ENCODE peak calls at places on chromosomes 1 and 21, in six cellular contexts. B is neural progenitor cell; C is effector memory CD4-positive, alpha-beta T cell; J is heart left ventricle; K is brain microvascular endothelial cell; O is CD8-positive, alpha-beta memory T cell. S is an unnamed sample.
A peak's percentile ranks its signal among the peaks of the same experiment; 100 is the strongest.

GRCh38 chr1:205429742-205430464 is 8.0 kb upstream of the LEMD1 start:
- DNase-seq in B (no peak), C (no peak), J (no peak), K (no peak), O (no peak), S (no peak)

GRCh38 chr1:112522621-112523020 is 13.9 kb downstream of the WNT2B start:
- DNase-seq in B (no peak), C (no peak), J (no peak), K (peak; percentile 98), O (no peak), S (no peak)

GRCh38 chr21:30072496-30072895 is 94.1 kb downstream of the CLDN17 start:
- DNase-seq in B (peak; percentile 64), C (no peak), J (no peak), K (peak; percentile 45), O (no peak), S (peak; percentile 22)

GRCh38 chr1:235006132-235006721 is 122.4 kb downstream of the TOMM20 start:
- DNase-seq in B (no peak), C (no peak), J (no peak), K (no peak), O (no peak), S (no peak)

GRCh38 chr1:200925821-200926220 is 31.1 kb downstream of the INAVA start:
- DNase-seq in B (no peak), C (no peak), J (no peak), K (peak; percentile 45), O (no peak), S (no peak)

GRCh38 chr1:33583567-33583966 is 111.1 kb downstream of the ZSCAN20 start:
- DNase-seq in B (no peak), C (no peak), J (no peak), K (no peak), O (no peak), S (no peak)

GRCh38 chr1:199786695-199787094 is 240.8 kb upstream of the NR5A2 start:
- DNase-seq in B (no peak), C (no peak), J (no peak), K (no peak), O (no peak), S (no peak)

GRCh38 chr1:63731117-63732043 is 42.4 kb upstream of the ROR1 start:
- DNase-seq in B (no peak), C (no peak), J (no peak), K (peak; percentile 89), O (no peak), S (no peak)

GRCh38 chr1:168091063-168091462 is 45.7 kb downstream of the GPR161 start:
- DNase-seq in B (no peak), C (no peak), J (no peak), K (no peak), O (no peak), S (no peak)

GRCh38 chr1:182107218-182107617 is 45.7 kb upstream of the ZNF648 start:
- DNase-seq in B (no peak), C (no peak), J (no peak), K (no peak), O (no peak), S (no peak)

GRCh38 chr1:8035289-8035688 is 9.2 kb upstream of the ERRFI1 start:
- DNase-seq in B (no peak), C (no peak), J (no peak), K (no peak), O (no peak), S (no peak)

GRCh38 chr1:212671342-212672031 is 28.2 kb downstream of the BATF3 start:
- DNase-seq in B (no peak), C (no peak), J (peak; percentile 22), K (peak; percentile 39), O (no peak), S (peak; percentile 43)

GRCh38 chr1:167301355-167301754 is 80.7 kb downstream of the POU2F1 start:
- DNase-seq in B (peak; percentile 45), C (no peak), J (no peak), K (no peak), O (no peak), S (no peak)

DNA sequence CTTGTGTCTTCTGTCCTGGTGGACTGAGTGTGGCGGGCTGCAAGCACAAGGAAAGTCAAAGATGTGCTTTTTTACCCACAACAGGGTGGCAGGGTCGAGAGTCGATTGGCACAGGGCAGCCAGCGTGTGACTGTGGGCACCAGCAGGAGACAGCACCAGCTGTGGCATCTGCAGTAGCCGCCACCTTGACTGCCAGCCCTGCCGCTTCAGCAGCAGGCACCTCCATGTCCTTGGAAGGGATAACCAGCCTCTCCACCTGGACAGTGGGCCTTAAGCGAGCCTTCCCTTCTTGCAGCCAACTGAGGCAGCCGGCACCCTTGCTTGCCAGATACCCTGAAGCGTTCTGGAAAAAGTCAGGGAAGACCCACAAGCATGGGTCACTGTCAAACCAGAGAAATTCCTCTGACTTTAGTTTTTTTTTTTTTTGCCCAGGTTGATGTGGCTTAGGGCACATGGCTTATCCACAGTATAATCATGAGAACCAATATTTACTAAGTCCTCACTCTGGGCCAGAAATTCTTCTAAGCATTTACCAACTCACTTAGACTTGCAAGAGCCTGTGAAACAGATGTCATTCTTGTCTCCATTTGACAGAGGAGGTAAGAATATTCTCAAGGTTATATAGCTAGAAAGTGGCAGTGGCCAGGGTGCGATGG is 30.1 kb upstream of the PTGFRN start:
- DNase-seq in B (no peak), C (no peak), J (no peak), K (no peak), O (no peak), S (no peak)
- H3K27me3 ChIP-seq in B (no peaks in the 10 kb centered on the region), C (no peaks in the 10 kb centered on the region), J (no peaks in the 10 kb centered on the region), K (no peaks in the 10 kb centered on the region), O (no peaks in the 10 kb centered on the region), S (no peaks in the 10 kb centered on the region)

GRCh38 chr1:87958201-87958600 is 629.5 kb downstream of the LMO4 start:
- DNase-seq in B (no peak), C (no peak), J (no peak), K (no peak), O (no peak), S (no peak)

GRCh38 chr1:87956072-87956471 is 627.4 kb downstream of the LMO4 start:
- DNase-seq in B (peak; percentile 84), C (no peak), J (peak; percentile 9), K (peak; percentile 93), O (no peak), S (no peak)

GRCh38 chr1:87955038-87955437 is 626.4 kb downstream of the LMO4 start:
- DNase-seq in B (no peak), C (no peak), J (no peak), K (no peak), O (no peak), S (no peak)

GRCh38 chr1:87957331-87957730 is 628.7 kb downstream of the LMO4 start:
- DNase-seq in B (no peak), C (no peak), J (no peak), K (no peak), O (no peak), S (no peak)

DNA sequence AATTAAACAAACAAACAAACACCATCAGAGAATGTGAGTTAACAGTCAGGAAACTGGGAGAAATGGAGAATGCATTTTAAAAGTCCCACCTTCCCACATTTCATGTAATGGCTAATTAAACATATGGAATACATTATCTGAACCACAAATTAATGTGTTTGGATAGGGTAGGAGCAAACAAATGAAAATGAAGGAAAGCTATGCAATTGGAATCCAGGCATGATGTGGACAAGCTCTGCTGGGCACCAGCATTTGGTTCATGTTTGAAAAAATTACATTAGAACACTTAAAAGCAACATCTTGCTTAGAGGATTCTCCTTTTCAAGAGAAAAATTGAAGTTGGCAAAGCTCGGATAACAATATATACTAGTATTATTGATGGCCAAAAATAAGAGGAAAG is 628.1 kb downstream of the LMO4 start:
- DNase-seq in B (no peak), C (no peak), J (no peak), K (no peak), O (no peak), S (no peak)
- H3K27ac ChIP-seq in B (no peak overlapping the region), C (no peak overlapping the region), J (no peak overlapping the region), K (no peak overlapping the region), O (no peak overlapping the region), S (no peak overlapping the region)

GRCh38 chr1:147079400-147080012 is 92.8 kb downstream of the PRKAB2 start:
- DNase-seq in B (no peak), C (no peak), J (no peak), K (no peak), O (no peak), S (no peak)

GRCh38 chr1:147077523-147077922 is 94.7 kb downstream of the PRKAB2 start:
- DNase-seq in B (no peak), C (no peak), J (no peak), K (no peak), O (no peak), S (no peak)

GRCh38 chr1:147077936-147078605 is 94.2 kb downstream of the PRKAB2 start:
- DNase-seq in B (no peak), C (no peak), J (no peak), K (no peak), O (no peak), S (no peak)

GRCh38 chr1:147080013-147080661 is 92.1 kb downstream of the PRKAB2 start:
- DNase-seq in B (no peak), C (no peak), J (no peak), K (no peak), O (no peak), S (no peak)

DNA sequence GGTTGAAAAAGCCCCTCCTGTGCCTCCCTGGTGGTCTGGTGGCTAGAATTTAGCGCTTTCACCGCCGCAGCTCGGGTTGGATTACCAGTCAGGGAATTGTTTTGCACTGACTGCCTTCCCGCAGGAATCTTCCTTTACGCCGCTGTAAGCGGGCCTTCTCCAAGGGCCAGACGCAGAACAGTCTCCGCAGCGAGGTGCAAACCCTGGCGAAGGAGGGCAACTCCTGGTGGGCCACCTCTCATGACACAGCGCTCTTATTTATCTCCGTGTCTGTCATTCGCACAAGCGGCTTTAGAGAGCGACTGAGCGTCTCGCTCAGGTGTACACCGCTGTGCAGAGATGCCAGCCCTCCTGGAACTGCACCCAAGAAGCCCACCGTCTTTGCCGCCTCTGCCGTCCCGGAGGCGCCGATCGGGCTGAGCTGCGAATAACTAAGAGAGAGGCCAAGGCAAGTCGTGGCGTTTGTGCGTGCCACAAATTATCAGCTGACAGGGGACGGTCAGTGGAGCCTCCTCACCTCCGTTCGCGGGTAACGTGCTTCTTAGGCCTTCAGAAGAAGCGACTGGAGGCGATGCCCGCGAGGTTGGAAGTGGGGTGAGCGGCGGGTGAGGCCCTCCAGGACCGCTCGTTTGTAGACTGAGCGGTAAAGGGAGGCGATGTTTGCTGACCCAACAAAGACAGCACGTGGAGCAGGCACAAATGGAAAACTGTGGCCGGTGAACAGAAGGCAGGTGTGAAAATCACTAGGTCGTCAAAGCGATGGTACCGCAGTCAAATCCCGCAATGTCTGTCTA is 93.5 kb downstream of the PRKAB2 start:
- DNase-seq in B (no peak), C (no peak), J (no peak), K (no peak), O (no peak), S (no peak)
- H3K27me3 ChIP-seq in B (peaks cover 43% of the 10 kb centered on the region), C (peaks cover 32% of the 10 kb centered on the region), J (peaks cover 37% of the 10 kb centered on the region), K (peaks cover 76% of the 10 kb centered on the region), O (peaks cover 43% of the 10 kb centered on the region), S (peaks cover 91% of the 10 kb centered on the region)

GRCh38 chr1:78070210-78070609 is 24.4 kb downstream of the GIPC2 start:
- DNase-seq in B (no peak), C (no peak), J (no peak), K (no peak), O (no peak), S (no peak)

GRCh38 chr1:78071696-78072095 is 25.9 kb downstream of the GIPC2 start:
- DNase-seq in B (no peak), C (no peak), J (no peak), K (no peak), O (no peak), S (no peak)

GRCh38 chr1:78068681-78069283 is 23.0 kb downstream of the GIPC2 start:
- DNase-seq in B (no peak), C (no peak), J (peak; percentile 30), K (no peak), O (no peak), S (no peak)

GRCh38 chr1:78070758-78071157 is 25.0 kb downstream of the GIPC2 start:
- DNase-seq in B (no peak), C (no peak), J (no peak), K (peak; percentile 70), O (no peak), S (no peak)

GRCh38 chr1:78069784-78070183 is 24.0 kb downstream of the GIPC2 start:
- DNase-seq in B (no peak), C (no peak), J (no peak), K (no peak), O (no peak), S (no peak)
- H3K27ac ChIP-seq in B (no peak overlapping the region), C (no peak overlapping the region), J (peak overlapping the region; percentile 43), K (no peak overlapping the region), O (no peak overlapping the region), S (no peak overlapping the region)